ENCODE peak calls at places on chromosomes 1 and 21, in five cellular contexts. G is CD4-positive, CD25-positive, alpha-beta regulatory T cell; W is neuronal stem cell; K is IMR-90; C is cardiac muscle cell. R is an unnamed sample. For H3K9me3, the result is how much of the 10 kb centered on the place peaks cover.

GRCh38 chr1:205321109-205321958 is at the start of gene NUAK2:
- DNase-seq in G (peak), W (peak), K (peak), C (peak), R (peak)

GRCh38 chr1:3068400-3069361 is at the start of gene PRDM16:
- DNase-seq in G (no peak), W (no peak), K (peak), C (peak), R (peak)

GRCh38 chr1:230572121-230573083 is 69.9 kb upstream of the COG2 start:
- DNase-seq in G (no peak), W (no peak), K (no peak), C (no peak), R (no peak)

GRCh38 chr1:206588492-206588891 is 23.8 kb downstream of the EIF2D start:
- DNase-seq in G (no peak), W (no peak), K (no peak), C (no peak), R (no peak)

GRCh38 chr1:171226757-171227370 is 21.4 kb upstream of the FMO1 start:
- DNase-seq in G (no peak), W (peak), K (peak), C (peak), R (peak)

GRCh38 chr1:95286479-95286878 is 52.5 kb downstream of the RWDD3 start:
- DNase-seq in G (no peak), W (no peak), K (no peak), C (no peak), R (no peak)

GRCh38 chr1:41791667-41792484 is 126.8 kb downstream of the HIVEP3 start:
- DNase-seq in G (no peak), W (no peak), K (no peak), C (no peak), R (no peak)

GRCh38 chr1:10867914-10868598 is 71.6 kb upstream of the CASZ1 start:
- DNase-seq in G (no peak), W (no peak), K (no peak), C (no peak), R (no peak)

GRCh38 chr21:16667395-16667794 is 845.4 kb upstream of the CXADR start:
- DNase-seq in G (no peak), W (no peak), K (no peak), C (no peak), R (no peak)

GRCh38 chr1:93822710-93823425 is 56.1 kb downstream of the DNTTIP2 start:
- DNase-seq in G (no peak), W (no peak), K (peak), C (no peak), R (no peak)

GRCh38 chr1:234997201-234998173 is 131.2 kb downstream of the TOMM20 start:
- DNase-seq in G (no peak), W (no peak), K (peak), C (peak), R (no peak)

GRCh38 chr1:197092491-197093023 is 25.5 kb upstream of the F13B start:
- DNase-seq in G (no peak), W (no peak), K (no peak), C (no peak), R (no peak)

GRCh38 chr1:165549908-165550480 is 6.2 kb downstream of the LRRC52 start:
- DNase-seq in G (no peak), W (no peak), K (no peak), C (no peak), R (no peak)

GRCh38 chr1:209086486-209087192 is 496.9 kb upstream of the CAMK1G start:
- DNase-seq in G (no peak), W (no peak), K (no peak), C (no peak), R (no peak)

GRCh38 chr1:17010601-17011438 is 908 bp downstream of the ATP13A2 start:
- DNase-seq in G (no peak), W (no peak), K (peak), C (no peak), R (peak)

GRCh38 chr1:154729031-154729442 is 121.1 kb upstream of the ADAR start:
- DNase-seq in G (no peak), W (no peak), K (peak), C (no peak), R (no peak)

GRCh38 chr1:155761746-155762400 is 73.0 kb downstream of the DAP3 start:
- DNase-seq in G (no peak), W (no peak), K (no peak), C (no peak), R (no peak)

GRCh38 chr1:111965781-111966453 is 23.6 kb downstream of the KCND3 start:
- DNase-seq in G (no peak), W (no peak), K (no peak), C (no peak), R (no peak)

GRCh38 chr1:228469413-228470162 is 17.6 kb upstream of the RNF187 start:
- DNase-seq in G (no peak), W (no peak), K (no peak), C (no peak), R (no peak)

GRCh38 chr1:237772014-237772413 is 118.7 kb downstream of the ZP4 start:
- DNase-seq in G (no peak), W (no peak), K (no peak), C (no peak), R (no peak)

GRCh38 chr1:180462099-180462498 is 40.3 kb downstream of the ACBD6 start:
- DNase-seq in G (no peak), W (no peak), K (peak), C (no peak), R (no peak)
- H3K9me3 ChIP-seq in G (under half), W (under half), K (under half), C (under half), R (under half)

DNA sequence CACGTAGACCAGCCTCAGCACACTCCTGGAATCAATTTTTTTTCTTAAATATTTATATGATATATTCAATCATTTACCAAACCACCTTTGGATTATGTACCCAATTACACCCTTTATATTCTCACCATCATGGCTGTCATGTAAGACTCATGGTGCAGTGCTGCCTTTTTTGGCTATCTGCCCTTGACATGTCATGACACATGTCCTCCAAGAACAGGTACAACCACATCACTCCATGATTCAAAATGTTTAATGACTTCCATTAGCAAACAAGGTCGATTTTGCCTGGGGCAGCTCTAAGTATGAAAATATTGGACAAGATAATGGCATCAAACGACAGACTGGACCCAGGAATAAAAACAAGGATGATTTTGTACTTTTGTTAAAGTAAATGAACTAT is 861.1 kb upstream of the ADAMTS5 start:
- DNase-seq in G (no peak), W (no peak), K (no peak), C (no peak), R (no peak)
- H3K9me3 ChIP-seq in G (under half), W (under half), K (under half), C (under half), R (under half)

GRCh38 chr21:20452935-20453334 is 545.3 kb upstream of the NCAM2 start:
- DNase-seq in G (no peak), W (no peak), K (no peak), C (no peak), R (no peak)
- H3K9me3 ChIP-seq in G (under half), W (under half), K (under half), C (under half), R (under half)

GRCh38 chr21:45998871-45999580 is 17.5 kb downstream of the COL6A1 start:
- DNase-seq in G (peak), W (no peak), K (no peak), C (no peak), R (no peak)
- H3K9me3 ChIP-seq in G (under half), W (under half), K (under half), C (under half), R (under half)

DNA sequence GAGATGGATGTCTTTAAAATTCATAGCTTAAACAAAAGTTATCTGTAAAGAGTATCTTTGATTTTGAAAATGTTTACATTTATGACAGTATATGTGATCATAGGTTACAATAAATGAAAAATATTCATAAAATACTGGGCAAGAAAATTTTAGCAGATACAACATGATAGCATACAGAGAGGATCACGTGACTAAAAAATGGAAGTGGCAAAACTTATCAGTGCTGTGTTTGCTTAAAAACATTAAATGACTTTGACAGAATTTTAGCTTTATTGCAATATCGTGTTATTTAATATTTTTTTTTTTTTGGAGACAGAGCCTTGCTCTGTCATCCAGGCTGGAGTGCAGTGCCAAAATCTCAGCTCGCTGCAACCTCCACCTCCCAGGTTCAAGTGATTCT is 2294.1 kb downstream of the NCAM2 start:
- DNase-seq in G (no peak), W (no peak), K (no peak), C (no peak), R (no peak)
- H3K9me3 ChIP-seq in G (under half), W (under half), K (under half), C (under half), R (under half)

GRCh38 chr1:247165674-247166073 is 6.1 kb downstream of the ZNF124 start:
- DNase-seq in G (no peak), W (no peak), K (no peak), C (no peak), R (no peak)

DNA sequence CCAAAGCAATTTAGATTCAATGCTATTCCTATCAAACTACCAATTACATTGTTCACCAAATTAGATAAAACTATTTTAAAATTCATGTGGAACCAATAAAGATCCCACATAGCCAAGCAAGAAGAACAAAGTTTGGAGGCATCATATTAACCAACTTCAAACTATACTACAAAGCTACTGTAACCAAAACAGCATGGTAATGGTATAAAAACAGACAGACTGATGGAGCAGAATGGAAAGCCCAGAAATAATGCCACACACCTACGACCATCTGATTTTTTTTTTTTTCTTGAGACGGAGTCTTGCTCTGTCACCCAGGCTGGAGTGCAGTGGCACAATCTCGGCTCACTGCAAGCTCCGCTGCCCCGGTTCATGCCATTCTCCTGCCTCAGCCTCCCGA is 7.1 kb downstream of the ZNF124 start:
- DNase-seq in G (no peak), W (no peak), K (no peak), C (no peak), R (no peak)
- H3K9me3 ChIP-seq in G (half or more), W (under half), K (under half), C (under half), R (under half)

DNA sequence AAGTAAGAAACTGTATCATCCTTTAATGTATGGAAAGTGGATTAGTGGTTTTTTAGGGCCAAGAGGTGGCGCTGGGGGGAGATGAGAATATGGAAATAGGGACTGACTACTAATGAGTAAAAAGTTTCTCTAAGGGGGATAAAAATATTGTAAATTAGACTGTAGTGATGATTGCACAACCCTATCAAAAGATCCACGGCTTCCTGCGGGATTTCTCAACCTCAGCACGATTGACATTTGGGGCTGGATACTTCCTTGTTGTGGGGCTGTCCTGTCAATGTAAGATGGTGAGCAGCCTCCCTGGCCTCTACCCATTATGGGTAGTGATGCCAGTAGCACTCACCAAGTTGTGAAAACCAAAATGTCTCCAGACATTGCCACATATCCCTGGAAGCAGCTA is 36.0 kb upstream of the PRDM2 start:
- DNase-seq in G (no peak), W (no peak), K (no peak), C (no peak), R (no peak)
- H3K9me3 ChIP-seq in G (under half), W (under half), K (under half), C (under half), R (under half)

GRCh38 chr1:49842596-49842995 is 181.2 kb downstream of the AGBL4 start:
- DNase-seq in G (no peak), W (no peak), K (no peak), C (no peak), R (no peak)

GRCh38 chr1:49841767-49842166 is 182.0 kb downstream of the AGBL4 start:
- DNase-seq in G (no peak), W (no peak), K (no peak), C (no peak), R (no peak)
- H3K9me3 ChIP-seq in G (under half), W (under half), K (under half), C (under half), R (under half)

GRCh38 chr1:40454873-40455272 is 4.6 kb downstream of the ZFP69B start:
- DNase-seq in G (no peak), W (no peak), K (no peak), C (no peak), R (no peak)
- H3K9me3 ChIP-seq in G (half or more), W (under half), K (under half), C (under half), R (under half)

DNA sequence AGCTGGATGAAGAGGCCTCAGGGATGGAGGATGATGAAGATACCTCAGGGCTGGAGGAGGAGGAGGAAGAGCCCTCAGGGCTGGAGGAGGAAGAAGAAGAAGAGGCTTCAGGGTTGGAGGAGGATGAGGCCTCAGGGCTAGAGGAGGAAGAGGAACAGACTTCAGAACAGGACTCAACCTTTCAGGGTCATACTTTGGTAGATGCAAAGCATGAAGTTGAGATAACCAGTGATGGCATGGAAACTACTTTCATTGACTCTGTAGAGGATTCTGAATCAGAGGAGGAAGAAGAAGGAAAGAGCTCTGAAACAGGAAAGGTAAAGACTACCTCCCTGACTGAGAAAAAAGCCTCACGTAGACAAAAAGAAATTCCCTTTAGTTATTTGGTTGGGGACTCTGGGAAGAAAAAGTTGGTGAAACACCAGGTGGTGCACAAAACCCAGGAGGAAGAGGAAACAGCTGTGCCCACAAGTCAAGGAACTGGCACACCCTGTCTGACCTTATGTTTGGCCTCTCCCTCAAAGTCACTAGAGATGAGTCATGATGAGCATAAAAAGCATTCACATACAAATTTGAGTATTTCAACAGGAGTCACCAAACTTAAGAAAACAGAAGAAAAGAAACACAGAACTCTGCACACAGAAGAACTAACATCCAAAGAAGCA is 15.4 kb downstream of the L1TD1 start:
- DNase-seq in G (no peak), W (no peak), K (no peak), C (no peak), R (no peak)
- H3K9me3 ChIP-seq in G (under half), W (under half), K (under half), C (under half), R (under half)